ENCODE peak calls at places on chromosome 15, in nine cellular contexts. One of them, this sample, is unnamed.

GRCh38 chr15:101031203-101031602 is 112.0 kb downstream of the LRRK1 start:
- DNase-seq in stimulated activated CD8-positive, alpha-beta memory T cell treated with anti-CD3 and anti-CD28 coated beads, Interleukin-2, amount 100 ng/mL, for 48 hours: no peak
- DNase-seq in T-helper 2 cell: no peak
- DNase-seq in Panc1: no peak
- DNase-seq in GM12865: no peak
- DNase-seq in colonic mucosa: peak; percentile 16
- DNase-seq in naive thymus-derived CD4-positive, alpha-beta T cell: no peak
- DNase-seq in hypothalamus: no peak
- DNase-seq in cardiac muscle cell: peak; percentile 65
- DNase-seq in this sample: no peak

GRCh38 chr15:80915462-80915861 is 74.2 kb downstream of the MESD start:
- DNase-seq in stimulated activated CD8-positive, alpha-beta memory T cell treated with anti-CD3 and anti-CD28 coated beads, Interleukin-2, amount 100 ng/mL, for 48 hours: no peak
- DNase-seq in T-helper 2 cell: no peak
- DNase-seq in Panc1: no peak
- DNase-seq in GM12865: no peak
- DNase-seq in colonic mucosa: no peak
- DNase-seq in naive thymus-derived CD4-positive, alpha-beta T cell: no peak
- DNase-seq in hypothalamus: no peak
- DNase-seq in cardiac muscle cell: no peak
- DNase-seq in this sample: no peak

GRCh38 chr15:41490355-41490754 is 3.3 kb upstream of the ITPKA start:
- DNase-seq in stimulated activated CD8-positive, alpha-beta memory T cell treated with anti-CD3 and anti-CD28 coated beads, Interleukin-2, amount 100 ng/mL, for 48 hours: no peak
- DNase-seq in T-helper 2 cell: no peak
- DNase-seq in Panc1: peak; percentile 71
- DNase-seq in GM12865: peak; percentile 85
- DNase-seq in colonic mucosa: no peak
- DNase-seq in naive thymus-derived CD4-positive, alpha-beta T cell: no peak
- DNase-seq in hypothalamus: no peak
- DNase-seq in cardiac muscle cell: peak; percentile 91
- DNase-seq in this sample: peak; percentile 96

GRCh38 chr15:79349526-79349925 is 38.6 kb downstream of the TMED3 start:
- DNase-seq in stimulated activated CD8-positive, alpha-beta memory T cell treated with anti-CD3 and anti-CD28 coated beads, Interleukin-2, amount 100 ng/mL, for 48 hours: no peak
- DNase-seq in T-helper 2 cell: no peak
- DNase-seq in Panc1: no peak
- DNase-seq in GM12865: no peak
- DNase-seq in colonic mucosa: no peak
- DNase-seq in naive thymus-derived CD4-positive, alpha-beta T cell: no peak
- DNase-seq in hypothalamus: no peak
- DNase-seq in cardiac muscle cell: peak; percentile 33
- DNase-seq in this sample: no peak

GRCh38 chr15:33915571-33916407 is 52.5 kb upstream of the CHRM5 start:
- DNase-seq in stimulated activated CD8-positive, alpha-beta memory T cell treated with anti-CD3 and anti-CD28 coated beads, Interleukin-2, amount 100 ng/mL, for 48 hours: no peak
- DNase-seq in T-helper 2 cell: no peak
- DNase-seq in Panc1: no peak
- DNase-seq in GM12865: peak; percentile 13
- DNase-seq in colonic mucosa: peak; percentile 71
- DNase-seq in naive thymus-derived CD4-positive, alpha-beta T cell: no peak
- DNase-seq in hypothalamus: no peak
- DNase-seq in cardiac muscle cell: no peak
- DNase-seq in this sample: no peak

GRCh38 chr15:47715856-47716445 is 1.4 kb upstream of the SEMA6D start:
- DNase-seq in stimulated activated CD8-positive, alpha-beta memory T cell treated with anti-CD3 and anti-CD28 coated beads, Interleukin-2, amount 100 ng/mL, for 48 hours: no peak
- DNase-seq in T-helper 2 cell: no peak
- DNase-seq in Panc1: no peak
- DNase-seq in GM12865: no peak
- DNase-seq in colonic mucosa: peak; percentile 28
- DNase-seq in naive thymus-derived CD4-positive, alpha-beta T cell: no peak
- DNase-seq in hypothalamus: peak; percentile 35
- DNase-seq in cardiac muscle cell: peak; percentile 64
- DNase-seq in this sample: no peak

GRCh38 chr15:91246998-91247397 is 146.9 kb downstream of the SV2B start:
- DNase-seq in stimulated activated CD8-positive, alpha-beta memory T cell treated with anti-CD3 and anti-CD28 coated beads, Interleukin-2, amount 100 ng/mL, for 48 hours: no peak
- DNase-seq in T-helper 2 cell: no peak
- DNase-seq in Panc1: no peak
- DNase-seq in GM12865: no peak
- DNase-seq in colonic mucosa: no peak
- DNase-seq in naive thymus-derived CD4-positive, alpha-beta T cell: no peak
- DNase-seq in hypothalamus: no peak
- DNase-seq in cardiac muscle cell: no peak
- DNase-seq in this sample: no peak

GRCh38 chr15:98775498-98776230 is 127.3 kb downstream of the IGF1R start:
- DNase-seq in stimulated activated CD8-positive, alpha-beta memory T cell treated with anti-CD3 and anti-CD28 coated beads, Interleukin-2, amount 100 ng/mL, for 48 hours: no peak
- DNase-seq in T-helper 2 cell: no peak
- DNase-seq in Panc1: no peak
- DNase-seq in GM12865: peak; percentile 69
- DNase-seq in colonic mucosa: no peak
- DNase-seq in naive thymus-derived CD4-positive, alpha-beta T cell: no peak
- DNase-seq in hypothalamus: no peak
- DNase-seq in cardiac muscle cell: no peak
- DNase-seq in this sample: no peak

GRCh38 chr15:68623301-68623892 is 44.6 kb downstream of the CORO2B start:
- DNase-seq in stimulated activated CD8-positive, alpha-beta memory T cell treated with anti-CD3 and anti-CD28 coated beads, Interleukin-2, amount 100 ng/mL, for 48 hours: no peak
- DNase-seq in T-helper 2 cell: no peak
- DNase-seq in Panc1: no peak
- DNase-seq in GM12865: no peak
- DNase-seq in colonic mucosa: no peak
- DNase-seq in naive thymus-derived CD4-positive, alpha-beta T cell: no peak
- DNase-seq in hypothalamus: no peak
- DNase-seq in cardiac muscle cell: no peak
- DNase-seq in this sample: no peak

GRCh38 chr15:92438471-92438870 is 44.8 kb downstream of the ST8SIA2 start:
- DNase-seq in stimulated activated CD8-positive, alpha-beta memory T cell treated with anti-CD3 and anti-CD28 coated beads, Interleukin-2, amount 100 ng/mL, for 48 hours: no peak
- DNase-seq in T-helper 2 cell: no peak
- DNase-seq in Panc1: no peak
- DNase-seq in GM12865: no peak
- DNase-seq in colonic mucosa: no peak
- DNase-seq in naive thymus-derived CD4-positive, alpha-beta T cell: no peak
- DNase-seq in hypothalamus: no peak
- DNase-seq in cardiac muscle cell: no peak
- DNase-seq in this sample: no peak

GRCh38 chr15:62469478-62469873 is 304.4 kb upstream of the C2CD4B start:
- DNase-seq in stimulated activated CD8-positive, alpha-beta memory T cell treated with anti-CD3 and anti-CD28 coated beads, Interleukin-2, amount 100 ng/mL, for 48 hours: no peak
- DNase-seq in T-helper 2 cell: no peak
- DNase-seq in Panc1: no peak
- DNase-seq in GM12865: no peak
- DNase-seq in colonic mucosa: no peak
- DNase-seq in naive thymus-derived CD4-positive, alpha-beta T cell: no peak
- DNase-seq in hypothalamus: no peak
- DNase-seq in cardiac muscle cell: peak; percentile 38
- DNase-seq in this sample: no peak

GRCh38 chr15:28918141-28918983 is 32.6 kb downstream of the APBA2 start:
- DNase-seq in stimulated activated CD8-positive, alpha-beta memory T cell treated with anti-CD3 and anti-CD28 coated beads, Interleukin-2, amount 100 ng/mL, for 48 hours: no peak
- DNase-seq in T-helper 2 cell: no peak
- DNase-seq in Panc1: no peak
- DNase-seq in GM12865: no peak
- DNase-seq in colonic mucosa: no peak
- DNase-seq in naive thymus-derived CD4-positive, alpha-beta T cell: no peak
- DNase-seq in hypothalamus: no peak
- DNase-seq in cardiac muscle cell: peak; percentile 38
- DNase-seq in this sample: no peak

GRCh38 chr15:95799286-95800187 is 531.0 kb upstream of the NR2F2 start:
- DNase-seq in stimulated activated CD8-positive, alpha-beta memory T cell treated with anti-CD3 and anti-CD28 coated beads, Interleukin-2, amount 100 ng/mL, for 48 hours: no peak
- DNase-seq in T-helper 2 cell: no peak
- DNase-seq in Panc1: peak; percentile 38
- DNase-seq in GM12865: no peak
- DNase-seq in colonic mucosa: no peak
- DNase-seq in naive thymus-derived CD4-positive, alpha-beta T cell: no peak
- DNase-seq in hypothalamus: no peak
- DNase-seq in cardiac muscle cell: peak; percentile 69
- DNase-seq in this sample: peak; percentile 74

GRCh38 chr15:61295239-61295638 is 66.1 kb upstream of the RORA start:
- DNase-seq in stimulated activated CD8-positive, alpha-beta memory T cell treated with anti-CD3 and anti-CD28 coated beads, Interleukin-2, amount 100 ng/mL, for 48 hours: no peak
- DNase-seq in T-helper 2 cell: no peak
- DNase-seq in Panc1: no peak
- DNase-seq in GM12865: no peak
- DNase-seq in colonic mucosa: no peak
- DNase-seq in naive thymus-derived CD4-positive, alpha-beta T cell: no peak
- DNase-seq in hypothalamus: no peak
- DNase-seq in cardiac muscle cell: no peak
- DNase-seq in this sample: no peak

GRCh38 chr15:49462242-49462641 is 39.2 kb downstream of the FGF7 start:
- DNase-seq in stimulated activated CD8-positive, alpha-beta memory T cell treated with anti-CD3 and anti-CD28 coated beads, Interleukin-2, amount 100 ng/mL, for 48 hours: no peak
- DNase-seq in T-helper 2 cell: no peak
- DNase-seq in Panc1: no peak
- DNase-seq in GM12865: no peak
- DNase-seq in colonic mucosa: no peak
- DNase-seq in naive thymus-derived CD4-positive, alpha-beta T cell: no peak
- DNase-seq in hypothalamus: no peak
- DNase-seq in cardiac muscle cell: no peak
- DNase-seq in this sample: peak; percentile 51

This sample was measured in MV-4-11.